ENCODE peak calls at places on chromosomes 5 and 9, in six cellular contexts. W is endothelial cell; E is SHP77; H is stimulated activated naive CD4-positive, alpha-beta T cell treated with Interleukin-2 at 50 U/mL for 16 hours; Z is stimulated activated CD8-positive, alpha-beta memory T cell treated with anti-CD3 and anti-CD28 coated beads, Interleukin-15, amount 100 ng/mL, for 24 hours; I is brain microvascular endothelial cell. F is an unnamed sample.

GRCh38 chr5:104494043-104494442 is 931.5 kb upstream of the NUDT12 start:
- DNase-seq in W (no peak), E (no peak), H (no peak), Z (no peak), I (no peak), F (no peak)

GRCh38 chr9:13278368-13279246 is 885 bp downstream of the MPDZ start:
- DNase-seq in W (peak), H (no peak), E (peak), I (peak), Z (no peak), F (peak)

GRCh38 chr9:107363511-107364182 is 80.6 kb downstream of the RAD23B start:
- DNase-seq in Z (no peak), W (no peak), I (no peak), E (no peak), H (no peak), F (no peak)

GRCh38 chr9:100099722-100100042 is 639 bp downstream of the INVS start:
- DNase-seq in H (no peak), Z (no peak), I (no peak), W (no peak), E (peak), F (no peak)

GRCh38 chr9:2469681-2470141 is 151.9 kb upstream of the VLDLR start:
- DNase-seq in E (no peak), I (no peak), H (no peak), Z (no peak), W (peak), F (no peak)

GRCh38 chr9:123312306-123312877 is 43.6 kb upstream of the CRB2 start:
- DNase-seq in Z (no peak), E (no peak), W (no peak), H (no peak), I (no peak), F (no peak)

GRCh38 chr9:113992994-113993393 is 85.1 kb downstream of the AMBP start:
- DNase-seq in I (no peak), W (no peak), Z (no peak), H (no peak), E (no peak), F (no peak)

GRCh38 chr5:36393656-36394438 is 92.1 kb upstream of the RANBP3L start:
- DNase-seq in W (no peak), I (no peak), H (no peak), E (no peak), Z (no peak), F (no peak)

GRCh38 chr5:13601152-13601551 is 343.3 kb downstream of the DNAH5 start:
- DNase-seq in Z (no peak), W (no peak), H (no peak), E (no peak), I (peak), F (no peak)

GRCh38 chr9:95516736-95517558 is at the start of gene PTCH1:
- DNase-seq in I (no peak), Z (no peak), H (peak), W (peak), E (no peak), F (no peak)

GRCh38 chr5:175261098-175261497 is 182.9 kb downstream of the DRD1 start:
- DNase-seq in Z (no peak), E (no peak), W (no peak), H (no peak), I (no peak), F (no peak)

GRCh38 chr9:127194881-127195713 is 69.5 kb upstream of the GARNL3 start:
- DNase-seq in I (no peak), E (no peak), Z (no peak), W (no peak), H (no peak), F (no peak)

GRCh38 chr5:149315753-149316152 is 29.5 kb upstream of the GRPEL2 start:
- DNase-seq in W (no peak), I (no peak), E (no peak), Z (no peak), H (no peak), F (no peak)

GRCh38 chr9:71752928-71753327 is 15.4 kb downstream of the CEMIP2 start:
- DNase-seq in W (no peak), I (no peak), H (no peak), Z (no peak), E (no peak), F (no peak)

GRCh38 chr9:74942801-74943200 is 9.9 kb downstream of the C9orf40 start:
- DNase-seq in W (no peak), Z (no peak), E (no peak), H (peak), I (peak), F (no peak)

GRCh38 chr5:87722286-87722685 is 309.6 kb upstream of the CCNH start:
- DNase-seq in E (no peak), W (no peak), I (no peak), H (no peak), Z (no peak), F (no peak)

GRCh38 chr9:130920233-130920632 is 18.8 kb downstream of the FIBCD1 start:
- DNase-seq in E (no peak), I (no peak), H (no peak), Z (no peak), W (no peak), F (no peak)

GRCh38 chr5:56908942-56909293 is 478 bp upstream of the SETD9 start:
- DNase-seq in W (no peak), H (no peak), I (peak), E (peak), Z (peak), F (no peak)

GRCh38 chr5:178252258-178252657 is 19.7 kb upstream of the PHYKPL start:
- DNase-seq in H (no peak), E (no peak), W (no peak), I (no peak), Z (no peak), F (no peak)

GRCh38 chr5:96141749-96142148 is 180.1 kb upstream of the ELL2 start:
- DNase-seq in Z (no peak), H (no peak), E (no peak), W (no peak), I (no peak), F (no peak)

GRCh38 chr5:2886531-2886930 is 135.1 kb upstream of the IRX2 start:
- DNase-seq in H (no peak), Z (no peak), I (no peak), W (no peak), E (no peak), F (no peak)

GRCh38 chr9:69170231-69170630 is 3.8 kb upstream of the TJP2 start:
- DNase-seq in Z (no peak), E (no peak), I (no peak), H (no peak), W (no peak), F (no peak)

GRCh38 chr5:140243855-140244254 is 59.0 kb downstream of the PFDN1 start:
- DNase-seq in I (no peak), E (peak), W (no peak), Z (no peak), H (no peak), F (no peak)

GRCh38 chr9:75010570-75010969 is 17.5 kb downstream of the CARNMT1 start:
- DNase-seq in H (no peak), E (no peak), W (no peak), Z (no peak), I (no peak), F (no peak)

GRCh38 chr9:100150209-100150608 is 51.2 kb downstream of the INVS start:
- DNase-seq in E (no peak), W (no peak), Z (no peak), H (no peak), I (peak), F (peak)

GRCh38 chr5:78341445-78341844 is 19.0 kb upstream of the SCAMP1 start:
- DNase-seq in E (no peak), Z (no peak), W (no peak), H (no peak), I (no peak), F (no peak)

GRCh38 chr5:171425596-171426244 is 6.3 kb downstream of the FGF18 start:
- DNase-seq in W (no peak), I (no peak), Z (no peak), E (no peak), H (no peak), F (no peak)

GRCh38 chr5:9621379-9621903 is 8.7 kb downstream of the TAS2R1 start:
- DNase-seq in H (no peak), W (no peak), E (no peak), I (peak), Z (no peak), F (no peak)

F was measured in NCI-H446.